ENCODE peak calls at places on chromosomes 7 and 10, in ten cellular contexts. P is NCI-H2029 treated with DMSO at 0.1 percent for 48 hours; C is cardiac fibroblast; M is activated CD4-positive, alpha-beta T cell treated with anti-CD3 and anti-CD28 coated beads, Interleukin-2, amount 10 ng/mL, durations not matched to agents 7 days and 5 days; G is GM04503; N is sciatic nerve; O is fibroblast of villous mesenchyme; L is activated T-cell treated with anti-CD3 and anti-CD28 coated beads, Interleukin-2, amount 50 U/mL, for 24 hours; Z is NCI-H748 treated with DMSO at 0.1 percent for 48 hours; I is germinal center. R is an unnamed sample.

GRCh38 chr7:31687024-31687423 is at the start of gene PPP1R17:
- DNase-seq in C (no peak), N (no peak), O (no peak), M (no peak), G (no peak), I (no peak), Z (peak; percentile 62), L (no peak), P (no peak), R (no peak)

GRCh38 chr7:101377189-101377736 is 14.6 kb downstream of the COL26A1 start:
- DNase-seq in L (no peak), G (no peak), N (no peak), I (no peak), P (no peak), C (no peak), O (no peak), Z (no peak), M (no peak), R (no peak)

GRCh38 chr10:93752761-93753160 is 5.0 kb upstream of the LGI1 start:
- DNase-seq in Z (no peak), P (no peak), C (peak; percentile 49), O (peak; percentile 58), L (no peak), I (no peak), G (peak; percentile 41), M (no peak), N (no peak), R (no peak)

GRCh38 chr7:27172388-27172774 is 1.7 kb downstream of the HOXA10 start:
- DNase-seq in C (no peak), L (no peak), N (peak; percentile 59), Z (no peak), P (no peak), I (no peak), G (no peak), M (no peak), O (peak; percentile 93), R (no peak)

GRCh38 chr7:106793015-106793651 is 71.9 kb upstream of the PIK3CG start:
- DNase-seq in L (no peak), O (peak; percentile 37), Z (peak; percentile 46), P (peak; percentile 42), G (no peak), M (peak; percentile 63), C (peak; percentile 30), I (peak; percentile 45), N (no peak), R (peak; percentile 41)

GRCh38 chr7:148242271-148242801 is 348.2 kb upstream of the C7orf33 start:
- DNase-seq in I (peak; percentile 44), Z (peak; percentile 74), G (no peak), P (peak; percentile 54), C (peak; percentile 57), L (no peak), O (peak; percentile 35), M (peak; percentile 10), N (no peak), R (peak; percentile 54)

GRCh38 chr7:45938626-45939302 is 17.7 kb upstream of the IGFBP3 start:
- DNase-seq in M (no peak), N (no peak), Z (no peak), G (no peak), O (no peak), P (no peak), I (no peak), L (no peak), C (no peak), R (no peak)

GRCh38 chr7:105213619-105214018 is 175.1 kb downstream of the SRPK2 start:
- DNase-seq in Z (no peak), C (no peak), O (no peak), M (no peak), P (no peak), I (no peak), L (no peak), N (no peak), G (no peak), R (no peak)

GRCh38 chr10:124212702-124213101 is 119.3 kb upstream of the CHST15 start:
- DNase-seq in Z (no peak), P (no peak), L (no peak), O (no peak), M (no peak), C (no peak), I (no peak), G (no peak), N (no peak), R (no peak)

GRCh38 chr10:59906417-59907202 is at the start of gene CCDC6:
- DNase-seq in G (peak; percentile 53), P (peak; percentile 66), N (peak; percentile 94), C (peak; percentile 92), Z (peak; percentile 73), L (peak; percentile 94), I (peak; percentile 88), M (peak; percentile 92), O (peak; percentile 91), R (peak; percentile 87)

GRCh38 chr10:52318822-52319464 is 4.9 kb downstream of the DKK1 start:
- DNase-seq in G (peak; percentile 94), C (peak; percentile 97), I (no peak), P (no peak), N (no peak), O (peak; percentile 94), M (no peak), Z (no peak), L (no peak), R (no peak)

GRCh38 chr10:86402283-86402931 is 35.8 kb upstream of the GRID1 start:
- DNase-seq in P (no peak), L (no peak), N (no peak), Z (no peak), C (no peak), M (no peak), O (peak; percentile 3), I (no peak), G (no peak), R (no peak)

GRCh38 chr7:106484562-106484961 is 176.4 kb downstream of the CCDC71L start:
- DNase-seq in L (no peak), C (peak; percentile 47), I (no peak), N (no peak), O (peak; percentile 80), Z (no peak), G (peak; percentile 36), P (no peak), M (no peak), R (no peak)